ENCODE peak calls at places on chromosome 15, in seven cellular contexts. I, X, V, F, P, H and R are unnamed samples.
A peak's percentile ranks its signal among the peaks of the same experiment; 100 is the strongest.

GRCh38 chr15:88069561-88069960 is 187.0 kb downstream of the NTRK3 start:
- DNase-seq in F (no peak), I (no peak), V (no peak), X (no peak), P (no peak), H (no peak), R (no peak)

GRCh38 chr15:90817117-90818057 is 51.0 kb upstream of the FURIN start:
- DNase-seq in P (no peak), V (no peak), X (no peak), H (no peak), F (no peak), I (no peak), R (no peak)

GRCh38 chr15:80367094-80367493 is 37.1 kb upstream of the ARNT2 start:
- DNase-seq in I (no peak), F (peak; percentile 45), X (no peak), P (no peak), V (peak; percentile 32), H (no peak), R (peak; percentile 3)

GRCh38 chr15:97968380-97968779 is 7.9 kb downstream of the ARRDC4 start:
- DNase-seq in I (no peak), F (no peak), X (no peak), H (no peak), V (peak; percentile 71), P (peak; percentile 98), R (peak; percentile 96)

GRCh38 chr15:99721104-99721778 is 12.0 kb downstream of the LYSMD4 start:
- DNase-seq in F (no peak), V (no peak), I (no peak), X (no peak), H (no peak), P (no peak), R (no peak)

GRCh38 chr15:58459562-58459961 is 27.8 kb downstream of the LIPC start:
- DNase-seq in V (no peak), F (no peak), H (no peak), X (no peak), P (no peak), I (no peak), R (no peak)

GRCh38 chr15:70672081-70672480 is 91.3 kb downstream of the UACA start:
- DNase-seq in I (no peak), V (peak; percentile 38), H (peak; percentile 82), F (no peak), X (no peak), P (peak; percentile 51), R (no peak)

GRCh38 chr15:81301815-81302399 is 22.0 kb downstream of the STARD5 start:
- DNase-seq in I (no peak), H (peak; percentile 60), X (peak; percentile 75), P (no peak), F (no peak), V (no peak), R (no peak)

GRCh38 chr15:73983211-73983727 is 8.8 kb downstream of the STOML1 start:
- DNase-seq in H (no peak), X (peak; percentile 51), I (no peak), P (peak; percentile 88), V (peak; percentile 78), F (peak; percentile 24), R (peak; percentile 73)

GRCh38 chr15:26126819-26127387 is 263.8 kb upstream of the ATP10A start:
- DNase-seq in F (no peak), P (no peak), H (no peak), V (no peak), X (no peak), I (no peak), R (no peak)

GRCh38 chr15:91515188-91515754 is 338.2 kb upstream of the SLCO3A1 start:
- DNase-seq in X (no peak), P (peak; percentile 85), H (peak; percentile 13), V (peak; percentile 42), I (no peak), F (no peak), R (peak; percentile 84)

GRCh38 chr15:41621200-41622193 is 38.7 kb upstream of the MGA start:
- DNase-seq in P (peak; percentile 73), I (peak; percentile 80), H (no peak), X (peak; percentile 88), V (peak; percentile 84), F (no peak), R (peak; percentile 77)

GRCh38 chr15:69718916-69719315 is 266.3 kb downstream of the RPLP1 start:
- DNase-seq in V (no peak), I (no peak), F (no peak), X (peak; percentile 66), H (peak; percentile 36), P (no peak), R (no peak)

GRCh38 chr15:85763557-85764303 is 31.0 kb downstream of the KLHL25 start:
- DNase-seq in I (no peak), H (no peak), X (no peak), P (no peak), V (no peak), F (no peak), R (no peak)

GRCh38 chr15:74870496-74871213 is 2.5 kb downstream of the SCAMP2 start:
- DNase-seq in P (peak; percentile 22), X (no peak), V (peak; percentile 62), I (no peak), H (no peak), F (no peak), R (no peak)

DNA sequence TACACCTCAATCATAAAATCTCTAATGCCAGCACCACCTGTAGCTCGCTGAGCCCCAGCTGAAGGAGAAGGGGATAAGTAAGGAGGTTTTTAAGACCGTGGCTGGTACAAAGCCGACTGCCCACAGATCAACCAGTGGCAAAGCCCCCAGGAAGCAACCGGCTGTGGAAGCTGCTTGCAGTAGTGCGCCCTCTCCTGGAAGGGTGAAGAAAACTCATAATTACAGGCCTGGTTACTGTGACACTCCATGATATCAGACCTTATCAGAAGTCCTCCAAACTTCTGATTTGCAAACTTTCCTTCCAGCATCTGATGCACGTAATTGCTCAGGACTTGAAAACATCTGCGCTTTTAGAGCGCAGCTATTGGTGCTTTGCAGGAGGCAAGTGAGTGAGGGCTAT is 63.1 kb upstream of the MCTP2 start:
- DNase-seq in V (no peak), X (no peak), I (no peak), P (no peak), H (peak; percentile 13), F (peak; percentile 23), R (no peak)
- TF ChIP-seq CTCF in V (peak; percentile 6), X (peak; percentile 35), I (peak; percentile 10), P (peak; percentile 10), H (peak; percentile 52), F (peak; percentile 26), R (no peak)

DNA sequence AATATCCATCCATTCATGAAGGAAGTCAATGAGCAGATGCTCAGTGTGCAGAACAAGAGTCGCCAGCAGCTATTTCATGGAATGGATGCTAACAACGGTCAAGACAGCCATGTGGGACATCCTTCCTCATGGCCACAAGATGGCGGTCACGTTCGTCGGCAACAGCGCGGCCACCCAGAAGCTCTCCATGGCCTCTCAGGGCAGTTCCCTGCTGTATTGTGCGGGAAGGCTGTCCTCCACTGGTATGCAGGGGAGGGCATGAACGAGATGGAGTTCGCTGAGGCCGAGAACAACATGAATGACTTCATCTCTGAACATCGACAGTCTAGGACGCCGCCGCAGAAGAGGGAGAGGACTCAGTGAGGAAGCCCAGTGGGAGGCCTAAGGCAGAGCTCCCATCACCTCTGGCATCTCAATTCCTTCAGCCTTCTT is 208.3 kb downstream of the TJP1 start:
- DNase-seq in P (no peak), I (peak; percentile 31), F (peak; percentile 33), H (peak; percentile 42), V (peak; percentile 13), X (no peak), R (no peak)
- H3K4me3 ChIP-seq in P (no peak overlapping the region), I (no peak overlapping the region), F (no peak overlapping the region), H (no peak overlapping the region), V (no peak overlapping the region), X (no peak overlapping the region), R (no peak overlapping the region)

GRCh38 chr15:61530769-61531168 is 301.7 kb upstream of the RORA start:
- DNase-seq in V (no peak), X (no peak), F (no peak), P (no peak), I (no peak), H (no peak), R (no peak)
- TF ChIP-seq CTCF in V (no peak), X (no peak), F (no peak), P (peak; percentile 28), I (no peak), H (no peak), R (no peak)

DNA sequence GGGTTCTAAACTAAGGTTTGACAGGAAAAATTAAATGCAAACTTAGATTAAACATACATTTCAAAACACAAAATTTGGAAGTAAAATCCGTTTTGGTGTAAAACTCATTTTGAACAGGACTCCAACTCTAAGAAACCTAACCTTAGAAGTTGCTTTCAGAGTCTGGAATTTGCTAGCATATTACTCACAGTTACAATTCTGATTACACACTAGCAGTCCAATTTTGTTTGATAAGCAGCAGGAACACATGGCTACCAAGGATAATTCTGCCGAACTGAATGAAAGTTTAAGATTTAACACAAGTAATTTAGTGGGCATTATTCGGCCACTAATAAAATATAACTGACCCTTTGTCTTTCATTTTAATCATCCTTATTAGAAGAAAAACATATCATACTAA is 49.6 kb downstream of the FRMD5 start:
- DNase-seq in H (no peak), I (no peak), F (no peak), V (no peak), X (no peak), P (no peak), R (peak; percentile 57)
- H3K4me3 ChIP-seq in H (no peak overlapping the region), I (no peak overlapping the region), F (no peak overlapping the region), V (no peak overlapping the region), X (no peak overlapping the region), P (no peak overlapping the region), R (no peak overlapping the region)

GRCh38 chr15:38872732-38873131 is 308.1 kb upstream of the RASGRP1 start:
- DNase-seq in P (no peak), I (no peak), V (no peak), X (no peak), H (no peak), F (no peak), R (no peak)
- TF ChIP-seq CTCF in P (no peak), I (no peak), V (no peak), X (no peak), H (no peak), F (no peak), R (no peak)